ENCODE peak calls at places on chromosomes 3 and 15, in six cellular contexts. One of them, this sample, is unnamed.

GRCh38 chr15:90178468-90179435 is 22.4 kb upstream of the SEMA4B start:
- DNase-seq in neuronal stem cell: no peak
- DNase-seq in IMR-90: no peak
- DNase-seq in mesendoderm: no peak
- DNase-seq in H9: no peak
- DNase-seq in H1: no peak
- DNase-seq in this sample: no peak

GRCh38 chr3:122560680-122561079 is 3.4 kb downstream of the PARP9 start:
- DNase-seq in neuronal stem cell: no peak
- DNase-seq in IMR-90: peak
- DNase-seq in mesendoderm: peak
- DNase-seq in H9: no peak
- DNase-seq in H1: no peak
- DNase-seq in this sample: peak

GRCh38 chr15:79900087-79900486 is 3.3 kb upstream of the MTHFS start:
- DNase-seq in neuronal stem cell: no peak
- DNase-seq in IMR-90: no peak
- DNase-seq in mesendoderm: no peak
- DNase-seq in H9: no peak
- DNase-seq in H1: no peak
- DNase-seq in this sample: no peak

GRCh38 chr3:126996905-126997304 is 14.0 kb downstream of the PLXNA1 start:
- DNase-seq in neuronal stem cell: no peak
- DNase-seq in IMR-90: peak
- DNase-seq in mesendoderm: no peak
- DNase-seq in H9: no peak
- DNase-seq in H1: no peak
- DNase-seq in this sample: no peak

GRCh38 chr3:48398701-48399386 is 26.8 kb downstream of the FBXW12 start:
- DNase-seq in neuronal stem cell: no peak
- DNase-seq in IMR-90: no peak
- DNase-seq in mesendoderm: no peak
- DNase-seq in H9: peak
- DNase-seq in H1: peak
- DNase-seq in this sample: no peak

GRCh38 chr3:149964296-149964695 is 6.4 kb downstream of the PFN2 start:
- DNase-seq in neuronal stem cell: no peak
- DNase-seq in IMR-90: peak
- DNase-seq in mesendoderm: no peak
- DNase-seq in H9: no peak
- DNase-seq in H1: no peak
- DNase-seq in this sample: peak

GRCh38 chr3:103056552-103056951 is 621.7 kb downstream of the ZPLD1 start:
- DNase-seq in neuronal stem cell: no peak
- DNase-seq in IMR-90: no peak
- DNase-seq in mesendoderm: no peak
- DNase-seq in H9: no peak
- DNase-seq in H1: no peak
- DNase-seq in this sample: no peak

GRCh38 chr15:101188517-101189340 is 63.1 kb downstream of the CHSY1 start:
- DNase-seq in neuronal stem cell: no peak
- DNase-seq in IMR-90: peak
- DNase-seq in mesendoderm: no peak
- DNase-seq in H9: no peak
- DNase-seq in H1: no peak
- DNase-seq in this sample: peak

GRCh38 chr15:44038801-44039200 is 156.3 kb downstream of the FRMD5 start:
- DNase-seq in neuronal stem cell: peak
- DNase-seq in IMR-90: peak
- DNase-seq in mesendoderm: peak
- DNase-seq in H9: peak
- DNase-seq in H1: peak
- DNase-seq in this sample: peak

GRCh38 chr3:129942296-129942695 is 32.2 kb upstream of the TRH start:
- DNase-seq in neuronal stem cell: peak
- DNase-seq in IMR-90: peak
- DNase-seq in mesendoderm: peak
- DNase-seq in H9: peak
- DNase-seq in H1: peak
- DNase-seq in this sample: peak

GRCh38 chr3:197953881-197954280 is 3.9 kb downstream of the RPL35A start:
- DNase-seq in neuronal stem cell: no peak
- DNase-seq in IMR-90: peak
- DNase-seq in mesendoderm: no peak
- DNase-seq in H9: no peak
- DNase-seq in H1: no peak
- DNase-seq in this sample: no peak

GRCh38 chr15:48472756-48473155 is 141.5 kb downstream of the DUT start:
- DNase-seq in neuronal stem cell: no peak
- DNase-seq in IMR-90: peak
- DNase-seq in mesendoderm: no peak
- DNase-seq in H9: no peak
- DNase-seq in H1: no peak
- DNase-seq in this sample: peak

GRCh38 chr3:17730318-17730967 is 12.0 kb downstream of the TBC1D5 start:
- DNase-seq in neuronal stem cell: no peak
- DNase-seq in IMR-90: peak
- DNase-seq in mesendoderm: peak
- DNase-seq in H9: no peak
- DNase-seq in H1: no peak
- DNase-seq in this sample: peak

DNA sequence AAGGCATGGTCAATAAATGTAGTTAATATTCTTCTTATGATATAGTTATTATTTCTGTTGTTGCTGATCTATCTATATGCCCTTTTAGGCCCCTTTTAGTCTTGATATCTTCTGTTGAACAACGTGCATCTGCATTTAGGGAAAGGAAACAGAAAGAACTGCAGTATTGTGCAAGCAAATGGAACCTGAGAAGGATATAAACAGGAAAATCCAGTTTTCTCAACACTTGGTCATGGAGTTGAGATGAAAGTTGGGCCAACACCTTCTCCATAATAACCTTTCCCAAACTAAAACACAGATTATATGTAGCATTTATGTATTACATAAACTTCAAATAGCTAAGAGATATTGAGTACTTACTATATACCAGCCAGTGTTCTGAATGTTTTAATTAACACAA is 179.7 kb downstream of the ADAMTS9 start:
- DNase-seq in neuronal stem cell: no peak
- DNase-seq in IMR-90: no peak
- DNase-seq in mesendoderm: no peak
- DNase-seq in H9: no peak
- DNase-seq in H1: no peak
- DNase-seq in this sample: no peak
- H2BK15ac ChIP-seq in neuronal stem cell: no peak
- H2BK15ac ChIP-seq in IMR-90: no peak
- H2BK15ac ChIP-seq in mesendoderm: no peak
- H2BK15ac ChIP-seq in H9: no peak
- H2BK15ac ChIP-seq in H1: no peak
- H2BK15ac ChIP-seq in this sample: no peak

DNA sequence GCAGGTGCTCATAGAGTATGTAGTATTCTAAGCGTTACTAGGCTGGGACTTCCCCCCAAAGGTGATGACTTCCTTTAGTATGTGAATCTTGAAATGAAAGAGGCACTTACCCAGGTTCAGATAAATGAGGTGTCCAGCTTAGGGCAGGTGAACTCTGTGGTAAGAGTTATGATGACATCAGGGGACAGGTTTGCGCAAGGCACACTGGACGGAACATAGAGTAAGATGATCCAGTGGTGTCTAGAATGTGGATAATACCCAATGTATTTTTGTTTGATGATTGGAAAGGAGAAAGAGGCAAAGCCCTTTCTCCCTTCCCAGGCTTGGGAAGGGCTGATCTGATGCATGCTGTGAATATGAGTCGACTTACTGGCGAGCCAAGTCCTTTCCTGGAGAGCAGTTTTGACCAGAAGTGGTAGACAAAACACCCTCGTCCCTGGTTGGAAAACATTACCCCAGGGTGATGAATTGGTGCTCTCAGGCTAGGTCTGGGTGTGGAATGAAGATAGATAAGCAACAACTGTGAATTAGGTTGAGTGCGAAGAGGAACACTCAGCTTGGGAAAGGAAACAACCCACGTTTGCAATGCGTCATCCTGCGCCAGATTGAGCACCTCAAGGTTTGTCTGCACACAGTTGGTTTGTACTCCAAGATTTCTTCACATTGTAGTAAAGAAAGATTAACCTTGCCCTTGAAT is 124.2 kb downstream of the GHSR start:
- DNase-seq in neuronal stem cell: no peak
- DNase-seq in IMR-90: peak
- DNase-seq in mesendoderm: peak
- DNase-seq in H9: no peak
- DNase-seq in H1: no peak
- DNase-seq in this sample: peak
- H2BK15ac ChIP-seq in neuronal stem cell: no peak
- H2BK15ac ChIP-seq in IMR-90: no peak
- H2BK15ac ChIP-seq in mesendoderm: no peak
- H2BK15ac ChIP-seq in H9: no peak
- H2BK15ac ChIP-seq in H1: no peak
- H2BK15ac ChIP-seq in this sample: no peak

GRCh38 chr3:156535798-156536197 is 19.1 kb downstream of the SSR3 start:
- DNase-seq in neuronal stem cell: no peak
- DNase-seq in IMR-90: no peak
- DNase-seq in mesendoderm: no peak
- DNase-seq in H9: no peak
- DNase-seq in H1: no peak
- DNase-seq in this sample: no peak
- H2BK15ac ChIP-seq in neuronal stem cell: no peak
- H2BK15ac ChIP-seq in IMR-90: no peak
- H2BK15ac ChIP-seq in mesendoderm: no peak
- H2BK15ac ChIP-seq in H9: no peak
- H2BK15ac ChIP-seq in H1: no peak
- H2BK15ac ChIP-seq in this sample: no peak

DNA sequence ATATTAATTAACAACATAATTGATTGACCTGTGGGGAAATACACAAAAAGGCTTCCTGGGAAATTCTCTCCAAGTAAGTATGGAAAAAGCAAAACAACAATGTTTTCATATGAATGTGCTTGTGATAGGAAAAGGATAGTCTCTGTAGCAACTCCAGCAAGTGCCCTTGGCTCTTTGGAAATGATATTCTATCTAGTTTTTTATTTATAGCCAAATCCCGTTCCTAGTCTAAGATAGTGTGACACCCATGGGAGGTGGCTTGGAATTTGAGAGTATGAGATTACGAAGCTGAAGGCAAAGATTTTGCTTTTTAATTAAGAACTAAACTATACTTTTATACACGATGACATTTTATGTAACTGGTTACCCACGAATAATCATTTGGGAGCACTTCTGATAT is 119.9 kb downstream of the PDZRN3 start:
- DNase-seq in neuronal stem cell: no peak
- DNase-seq in IMR-90: no peak
- DNase-seq in mesendoderm: no peak
- DNase-seq in H9: no peak
- DNase-seq in H1: no peak
- DNase-seq in this sample: no peak
- H2BK15ac ChIP-seq in neuronal stem cell: no peak
- H2BK15ac ChIP-seq in IMR-90: no peak
- H2BK15ac ChIP-seq in mesendoderm: no peak
- H2BK15ac ChIP-seq in H9: no peak
- H2BK15ac ChIP-seq in H1: no peak
- H2BK15ac ChIP-seq in this sample: no peak

GRCh38 chr3:16066975-16067374 is 107.5 kb upstream of the GALNT15 start:
- DNase-seq in neuronal stem cell: no peak
- DNase-seq in IMR-90: peak
- DNase-seq in mesendoderm: no peak
- DNase-seq in H9: no peak
- DNase-seq in H1: no peak
- DNase-seq in this sample: peak
- H2BK15ac ChIP-seq in neuronal stem cell: no peak
- H2BK15ac ChIP-seq in IMR-90: peak
- H2BK15ac ChIP-seq in mesendoderm: no peak
- H2BK15ac ChIP-seq in H9: no peak
- H2BK15ac ChIP-seq in H1: no peak
- H2BK15ac ChIP-seq in this sample: no peak

GRCh38 chr3:42590989-42591756 is 513 bp downstream of the SS18L2 start:
- DNase-seq in neuronal stem cell: no peak
- DNase-seq in IMR-90: no peak
- DNase-seq in mesendoderm: peak
- DNase-seq in H9: no peak
- DNase-seq in H1: no peak
- DNase-seq in this sample: peak

GRCh38 chr3:42591811-42592210 is 1.2 kb downstream of the SS18L2 start:
- DNase-seq in neuronal stem cell: no peak
- DNase-seq in IMR-90: no peak
- DNase-seq in mesendoderm: no peak
- DNase-seq in H9: no peak
- DNase-seq in H1: no peak
- DNase-seq in this sample: no peak

GRCh38 chr3:42593635-42594034 is 3.0 kb downstream of the SS18L2 start:
- DNase-seq in neuronal stem cell: no peak
- DNase-seq in IMR-90: no peak
- DNase-seq in mesendoderm: no peak
- DNase-seq in H9: no peak
- DNase-seq in H1: no peak
- DNase-seq in this sample: no peak

GRCh38 chr3:42600111-42600957 is at the start of gene NKTR:
- DNase-seq in neuronal stem cell: peak
- DNase-seq in IMR-90: peak
- DNase-seq in mesendoderm: peak
- DNase-seq in H9: peak
- DNase-seq in H1: peak
- DNase-seq in this sample: peak

DNA sequence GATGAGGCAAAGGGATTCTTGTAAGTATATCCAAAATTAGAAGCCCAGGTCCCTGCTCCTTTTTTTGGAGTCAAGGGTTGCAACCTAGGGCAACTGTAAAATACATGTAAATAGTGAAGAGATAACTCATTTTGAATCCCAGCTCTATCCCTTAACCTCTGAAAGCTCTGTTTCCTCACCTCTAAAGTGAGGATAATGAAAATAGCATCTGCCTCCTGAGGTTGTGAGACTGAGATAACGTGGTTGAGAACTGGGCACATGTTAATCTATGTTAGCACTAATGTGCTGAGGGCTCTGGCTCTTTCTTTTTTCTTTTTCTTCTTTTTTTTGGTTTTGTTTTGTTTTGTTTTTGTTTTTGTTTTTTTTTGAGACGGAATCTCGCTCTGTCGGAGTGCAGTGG is 4.8 kb upstream of the NKTR start:
- DNase-seq in neuronal stem cell: no peak
- DNase-seq in IMR-90: no peak
- DNase-seq in mesendoderm: peak
- DNase-seq in H9: no peak
- DNase-seq in H1: no peak
- DNase-seq in this sample: no peak
- H2BK15ac ChIP-seq in neuronal stem cell: no peak
- H2BK15ac ChIP-seq in IMR-90: no peak
- H2BK15ac ChIP-seq in mesendoderm: no peak
- H2BK15ac ChIP-seq in H9: no peak
- H2BK15ac ChIP-seq in H1: no peak
- H2BK15ac ChIP-seq in this sample: no peak

GRCh38 chr3:68915973-68916372 is 16.4 kb downstream of the TAFA4 start:
- DNase-seq in neuronal stem cell: no peak
- DNase-seq in IMR-90: no peak
- DNase-seq in mesendoderm: no peak
- DNase-seq in H9: no peak
- DNase-seq in H1: no peak
- DNase-seq in this sample: no peak

DNA sequence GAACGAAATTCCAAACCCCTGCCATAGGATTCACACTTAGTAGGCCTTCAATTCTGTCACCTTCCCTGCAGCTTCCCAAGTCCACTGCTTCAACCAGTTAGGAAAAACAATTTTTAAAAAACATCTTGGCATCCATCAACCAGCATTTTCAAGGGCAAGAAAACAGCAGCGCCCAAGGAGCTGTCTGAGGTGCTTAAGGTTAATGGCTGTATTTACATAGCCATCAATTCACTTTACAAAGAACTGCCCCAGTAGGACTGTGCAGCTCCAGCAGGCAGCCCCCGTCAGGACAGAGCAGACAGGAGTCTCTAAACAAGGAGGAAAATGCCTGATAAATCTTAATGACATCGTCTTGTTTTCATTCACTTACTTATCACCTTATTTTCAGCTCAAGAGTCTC is 13.3 kb downstream of the TAFA4 start:
- DNase-seq in neuronal stem cell: no peak
- DNase-seq in IMR-90: peak
- DNase-seq in mesendoderm: peak
- DNase-seq in H9: peak
- DNase-seq in H1: peak
- DNase-seq in this sample: peak
- H2BK15ac ChIP-seq in neuronal stem cell: no peak
- H2BK15ac ChIP-seq in IMR-90: no peak
- H2BK15ac ChIP-seq in mesendoderm: no peak
- H2BK15ac ChIP-seq in H9: no peak
- H2BK15ac ChIP-seq in H1: no peak
- H2BK15ac ChIP-seq in this sample: no peak

This sample was measured in mesenchymal stem cell.